ENCODE peak calls at places on chromosomes 4 and X, in four cellular contexts. One of them, this sample, is unnamed.

GRCh38 chr4:172758586-172759340 is 409.8 kb upstream of the GALNT7 start:
- DNase-seq in AG09309: no peak
- DNase-seq in KBM-7: peak; percentile 11
- DNase-seq in aorta: no peak
- DNase-seq in this sample: peak; percentile 13

GRCh38 chrX:109940411-109940810 is 62.5 kb upstream of the TMEM164 start:
- DNase-seq in AG09309: no peak
- DNase-seq in KBM-7: no peak
- DNase-seq in aorta: no peak
- DNase-seq in this sample: no peak

GRCh38 chrX:97756879-97757278 is 873.2 kb downstream of the RPA4 start:
- DNase-seq in AG09309: no peak
- DNase-seq in KBM-7: no peak
- DNase-seq in aorta: no peak
- DNase-seq in this sample: no peak

GRCh38 chr4:6403400-6403685 is 69.1 kb downstream of the PPP2R2C start:
- DNase-seq in AG09309: no peak
- DNase-seq in KBM-7: no peak
- DNase-seq in aorta: no peak
- DNase-seq in this sample: no peak

GRCh38 chr4:122131562-122132157 is 20.5 kb upstream of the BLTP1 start:
- DNase-seq in AG09309: no peak
- DNase-seq in KBM-7: no peak
- DNase-seq in aorta: no peak
- DNase-seq in this sample: no peak

GRCh38 chr4:11894976-11895375 is 466.3 kb upstream of the HS3ST1 start:
- DNase-seq in AG09309: no peak
- DNase-seq in KBM-7: no peak
- DNase-seq in aorta: no peak
- DNase-seq in this sample: no peak

GRCh38 chrX:11239230-11239629 is 54.0 kb upstream of the AMELX start:
- DNase-seq in AG09309: peak; percentile 27
- DNase-seq in KBM-7: no peak
- DNase-seq in aorta: no peak
- DNase-seq in this sample: peak; percentile 44

GRCh38 chr4:169744601-169745000 is 13.1 kb downstream of the HPF1 start:
- DNase-seq in AG09309: no peak
- DNase-seq in KBM-7: no peak
- DNase-seq in aorta: no peak
- DNase-seq in this sample: no peak

GRCh38 chr4:96473246-96473645 is 633.4 kb downstream of the PDHA2 start:
- DNase-seq in AG09309: no peak
- DNase-seq in KBM-7: no peak
- DNase-seq in aorta: no peak
- DNase-seq in this sample: no peak

GRCh38 chr4:188295899-188296298 is 156.7 kb downstream of the TRIML1 start:
- DNase-seq in AG09309: no peak
- DNase-seq in KBM-7: no peak
- DNase-seq in aorta: peak; percentile 62
- DNase-seq in this sample: peak; percentile 94

GRCh38 chr4:172881645-172882044 is 287.0 kb upstream of the GALNT7 start:
- DNase-seq in AG09309: no peak
- DNase-seq in KBM-7: no peak
- DNase-seq in aorta: no peak
- DNase-seq in this sample: no peak

GRCh38 chr4:89486042-89486441 is 178.4 kb upstream of the GPRIN3 start:
- DNase-seq in AG09309: no peak
- DNase-seq in KBM-7: no peak
- DNase-seq in aorta: no peak
- DNase-seq in this sample: peak; percentile 42

GRCh38 chr4:45985038-45985437 is 138.8 kb downstream of the GABRG1 start:
- DNase-seq in AG09309: no peak
- DNase-seq in KBM-7: no peak
- DNase-seq in aorta: no peak
- DNase-seq in this sample: no peak

GRCh38 chr4:162865102-162865501 is 301.6 kb downstream of the NAF1 start:
- DNase-seq in AG09309: no peak
- DNase-seq in KBM-7: peak; percentile 3
- DNase-seq in aorta: no peak
- DNase-seq in this sample: no peak

This sample was measured in stromal cell of bone marrow.